ENCODE peak calls at places on chromosomes 2 and 18, in four cellular contexts. One of them, this sample, is unnamed.

GRCh38 chr2:179536185-179536584 is 271.6 kb upstream of the SESTD1 start:
- DNase-seq in stimulated activated CD8-positive, alpha-beta memory T cell treated with anti-CD3 and anti-CD28 coated beads, Interleukin-7, amount 100 ng/mL, for 1 hour: no peak
- DNase-seq in cortex of kidney: no peak
- DNase-seq in lower leg skin: peak; percentile 50
- DNase-seq in this sample: no peak

GRCh38 chr2:118911936-118912335 is 30.1 kb upstream of the MARCO start:
- DNase-seq in cortex of kidney: no peak
- DNase-seq in lower leg skin: no peak
- DNase-seq in stimulated activated CD8-positive, alpha-beta memory T cell treated with anti-CD3 and anti-CD28 coated beads, Interleukin-7, amount 100 ng/mL, for 1 hour: no peak
- DNase-seq in this sample: no peak

GRCh38 chr2:127514485-127514884 is 11.8 kb downstream of the IWS1 start:
- DNase-seq in cortex of kidney: no peak
- DNase-seq in lower leg skin: no peak
- DNase-seq in stimulated activated CD8-positive, alpha-beta memory T cell treated with anti-CD3 and anti-CD28 coated beads, Interleukin-7, amount 100 ng/mL, for 1 hour: no peak
- DNase-seq in this sample: no peak

GRCh38 chr2:178234648-178235047 is 40.3 kb downstream of the OSBPL6 start:
- DNase-seq in cortex of kidney: no peak
- DNase-seq in lower leg skin: no peak
- DNase-seq in stimulated activated CD8-positive, alpha-beta memory T cell treated with anti-CD3 and anti-CD28 coated beads, Interleukin-7, amount 100 ng/mL, for 1 hour: no peak
- DNase-seq in this sample: no peak

GRCh38 chr2:164903214-164903613 is 52.1 kb downstream of the SLC38A11 start:
- DNase-seq in cortex of kidney: no peak
- DNase-seq in lower leg skin: no peak
- DNase-seq in stimulated activated CD8-positive, alpha-beta memory T cell treated with anti-CD3 and anti-CD28 coated beads, Interleukin-7, amount 100 ng/mL, for 1 hour: no peak
- DNase-seq in this sample: peak; percentile 95

GRCh38 chr2:96730212-96730611 is 9.7 kb downstream of the LMAN2L start:
- DNase-seq in stimulated activated CD8-positive, alpha-beta memory T cell treated with anti-CD3 and anti-CD28 coated beads, Interleukin-7, amount 100 ng/mL, for 1 hour: no peak
- DNase-seq in lower leg skin: no peak
- DNase-seq in cortex of kidney: no peak
- DNase-seq in this sample: no peak

GRCh38 chr2:88016948-88017779 is 817 bp upstream of the RNU2-63P start:
- DNase-seq in lower leg skin: no peak
- DNase-seq in cortex of kidney: no peak
- DNase-seq in stimulated activated CD8-positive, alpha-beta memory T cell treated with anti-CD3 and anti-CD28 coated beads, Interleukin-7, amount 100 ng/mL, for 1 hour: peak; percentile 14
- DNase-seq in this sample: peak; percentile 91

GRCh38 chr2:129281761-129282160 is 697.7 kb upstream of the RAB6C start:
- DNase-seq in cortex of kidney: no peak
- DNase-seq in stimulated activated CD8-positive, alpha-beta memory T cell treated with anti-CD3 and anti-CD28 coated beads, Interleukin-7, amount 100 ng/mL, for 1 hour: no peak
- DNase-seq in lower leg skin: no peak
- DNase-seq in this sample: no peak

GRCh38 chr2:200703132-200703925 is 108.4 kb upstream of the BZW1 start:
- DNase-seq in stimulated activated CD8-positive, alpha-beta memory T cell treated with anti-CD3 and anti-CD28 coated beads, Interleukin-7, amount 100 ng/mL, for 1 hour: no peak
- DNase-seq in lower leg skin: no peak
- DNase-seq in cortex of kidney: no peak
- DNase-seq in this sample: peak; percentile 48

GRCh38 chr2:224145751-224146355 is 106.8 kb upstream of the SERPINE2 start:
- DNase-seq in cortex of kidney: no peak
- DNase-seq in lower leg skin: no peak
- DNase-seq in stimulated activated CD8-positive, alpha-beta memory T cell treated with anti-CD3 and anti-CD28 coated beads, Interleukin-7, amount 100 ng/mL, for 1 hour: no peak
- DNase-seq in this sample: no peak

GRCh38 chr2:68487773-68488355 is 20.5 kb downstream of the APLF start:
- DNase-seq in stimulated activated CD8-positive, alpha-beta memory T cell treated with anti-CD3 and anti-CD28 coated beads, Interleukin-7, amount 100 ng/mL, for 1 hour: no peak
- DNase-seq in lower leg skin: no peak
- DNase-seq in cortex of kidney: no peak
- DNase-seq in this sample: peak; percentile 27

GRCh38 chr2:227816507-227817274 is 3.0 kb downstream of the CCL20 start:
- DNase-seq in stimulated activated CD8-positive, alpha-beta memory T cell treated with anti-CD3 and anti-CD28 coated beads, Interleukin-7, amount 100 ng/mL, for 1 hour: no peak
- DNase-seq in lower leg skin: no peak
- DNase-seq in cortex of kidney: no peak
- DNase-seq in this sample: no peak

GRCh38 chr2:20196053-20196880 is 28.7 kb downstream of the SDC1 start:
- DNase-seq in lower leg skin: no peak
- DNase-seq in stimulated activated CD8-positive, alpha-beta memory T cell treated with anti-CD3 and anti-CD28 coated beads, Interleukin-7, amount 100 ng/mL, for 1 hour: no peak
- DNase-seq in cortex of kidney: no peak
- DNase-seq in this sample: no peak

GRCh38 chr2:151410485-151410833 is 757 bp downstream of the RIF1 start:
- DNase-seq in lower leg skin: no peak
- DNase-seq in cortex of kidney: no peak
- DNase-seq in stimulated activated CD8-positive, alpha-beta memory T cell treated with anti-CD3 and anti-CD28 coated beads, Interleukin-7, amount 100 ng/mL, for 1 hour: peak; percentile 23
- DNase-seq in this sample: peak; percentile 76

GRCh38 chr2:236939751-236940229 is 145.9 kb upstream of the COPS8 start:
- DNase-seq in stimulated activated CD8-positive, alpha-beta memory T cell treated with anti-CD3 and anti-CD28 coated beads, Interleukin-7, amount 100 ng/mL, for 1 hour: no peak
- DNase-seq in cortex of kidney: no peak
- DNase-seq in lower leg skin: peak; percentile 10
- DNase-seq in this sample: no peak

GRCh38 chr18:42181474-42181873 is 226.4 kb downstream of the PIK3C3 start:
- DNase-seq in cortex of kidney: no peak
- DNase-seq in lower leg skin: no peak
- DNase-seq in stimulated activated CD8-positive, alpha-beta memory T cell treated with anti-CD3 and anti-CD28 coated beads, Interleukin-7, amount 100 ng/mL, for 1 hour: no peak
- DNase-seq in this sample: no peak

GRCh38 chr2:11494310-11494709 is 28.3 kb upstream of the E2F6 start:
- DNase-seq in stimulated activated CD8-positive, alpha-beta memory T cell treated with anti-CD3 and anti-CD28 coated beads, Interleukin-7, amount 100 ng/mL, for 1 hour: no peak
- DNase-seq in cortex of kidney: no peak
- DNase-seq in lower leg skin: no peak
- DNase-seq in this sample: no peak

GRCh38 chr18:13793819-13794218 is 30.1 kb upstream of the MC5R start:
- DNase-seq in stimulated activated CD8-positive, alpha-beta memory T cell treated with anti-CD3 and anti-CD28 coated beads, Interleukin-7, amount 100 ng/mL, for 1 hour: no peak
- DNase-seq in lower leg skin: no peak
- DNase-seq in cortex of kidney: no peak
- DNase-seq in this sample: no peak

GRCh38 chr2:205946226-205946625 is 139.7 kb downstream of the INO80D start:
- DNase-seq in stimulated activated CD8-positive, alpha-beta memory T cell treated with anti-CD3 and anti-CD28 coated beads, Interleukin-7, amount 100 ng/mL, for 1 hour: no peak
- DNase-seq in cortex of kidney: no peak
- DNase-seq in lower leg skin: no peak
- DNase-seq in this sample: no peak

GRCh38 chr2:176652300-176653182 is 383.3 kb downstream of the MTX2 start:
- DNase-seq in stimulated activated CD8-positive, alpha-beta memory T cell treated with anti-CD3 and anti-CD28 coated beads, Interleukin-7, amount 100 ng/mL, for 1 hour: no peak
- DNase-seq in lower leg skin: no peak
- DNase-seq in cortex of kidney: no peak
- DNase-seq in this sample: peak; percentile 57

GRCh38 chr2:95258271-95258670 is 16.0 kb upstream of the PROM2 start:
- DNase-seq in lower leg skin: no peak
- DNase-seq in stimulated activated CD8-positive, alpha-beta memory T cell treated with anti-CD3 and anti-CD28 coated beads, Interleukin-7, amount 100 ng/mL, for 1 hour: no peak
- DNase-seq in cortex of kidney: no peak
- DNase-seq in this sample: no peak

GRCh38 chr2:48651127-48651526 is 33.5 kb downstream of the GTF2A1L start:
- DNase-seq in lower leg skin: no peak
- DNase-seq in stimulated activated CD8-positive, alpha-beta memory T cell treated with anti-CD3 and anti-CD28 coated beads, Interleukin-7, amount 100 ng/mL, for 1 hour: no peak
- DNase-seq in cortex of kidney: no peak
- DNase-seq in this sample: no peak

GRCh38 chr2:170073288-170073687 is 104.7 kb upstream of the MYO3B start:
- DNase-seq in cortex of kidney: no peak
- DNase-seq in stimulated activated CD8-positive, alpha-beta memory T cell treated with anti-CD3 and anti-CD28 coated beads, Interleukin-7, amount 100 ng/mL, for 1 hour: no peak
- DNase-seq in lower leg skin: peak; percentile 41
- DNase-seq in this sample: no peak

GRCh38 chr18:9823805-9824473 is 61.8 kb upstream of the TXNDC2 start:
- DNase-seq in cortex of kidney: no peak
- DNase-seq in stimulated activated CD8-positive, alpha-beta memory T cell treated with anti-CD3 and anti-CD28 coated beads, Interleukin-7, amount 100 ng/mL, for 1 hour: no peak
- DNase-seq in lower leg skin: no peak
- DNase-seq in this sample: peak; percentile 49

GRCh38 chr18:5418985-5419495 is 123.5 kb upstream of the ZBTB14 start:
- DNase-seq in cortex of kidney: no peak
- DNase-seq in stimulated activated CD8-positive, alpha-beta memory T cell treated with anti-CD3 and anti-CD28 coated beads, Interleukin-7, amount 100 ng/mL, for 1 hour: no peak
- DNase-seq in lower leg skin: no peak
- DNase-seq in this sample: no peak

GRCh38 chr18:49052891-49053644 is 102.3 kb upstream of the SMAD7 start:
- DNase-seq in stimulated activated CD8-positive, alpha-beta memory T cell treated with anti-CD3 and anti-CD28 coated beads, Interleukin-7, amount 100 ng/mL, for 1 hour: no peak
- DNase-seq in lower leg skin: no peak
- DNase-seq in cortex of kidney: no peak
- DNase-seq in this sample: no peak

GRCh38 chr2:134410831-134411231 is 157.0 kb downstream of the MGAT5 start:
- DNase-seq in stimulated activated CD8-positive, alpha-beta memory T cell treated with anti-CD3 and anti-CD28 coated beads, Interleukin-7, amount 100 ng/mL, for 1 hour: no peak
- DNase-seq in lower leg skin: no peak
- DNase-seq in cortex of kidney: no peak
- DNase-seq in this sample: no peak